ENCODE peak calls at places on chromosomes 11 and 22, in four cellular contexts. R, Z, G and K are unnamed samples.

GRCh38 chr22:37896939-37897338 is 9.2 kb upstream of the MICALL1 start:
- DNase-seq in R (no peak), Z (no peak), G (no peak), K (no peak)

GRCh38 chr11:75285776-75286360 is 45.3 kb downstream of the TPBGL start:
- DNase-seq in G (no peak), Z (no peak), R (no peak), K (no peak)

GRCh38 chr11:76589945-76590630 is 80.5 kb downstream of the LRRC32 start:
- DNase-seq in R (no peak), G (no peak), Z (no peak), K (no peak)

GRCh38 chr11:45165386-45165785 is 18.9 kb downstream of the PRDM11 start:
- DNase-seq in Z (no peak), R (no peak), G (no peak), K (no peak)

GRCh38 chr11:134532176-134532920 is 120.3 kb upstream of the B3GAT1 start:
- DNase-seq in R (no peak), G (no peak), Z (no peak), K (no peak)

GRCh38 chr11:93653566-93653965 is 7.9 kb upstream of the CEP295 start:
- DNase-seq in R (no peak), G (no peak), Z (no peak), K (no peak)

GRCh38 chr11:125516266-125516665 is 20.2 kb upstream of the FEZ1 start:
- DNase-seq in R (peak), Z (no peak), G (no peak), K (no peak)

GRCh38 chr22:35299217-35299716 is 427 bp upstream of the TOM1 start:
- DNase-seq in Z (peak), R (no peak), G (peak), K (peak)

GRCh38 chr11:726278-726915 is 20.4 kb downstream of the EPS8L2 start:
- DNase-seq in Z (no peak), R (no peak), G (no peak), K (peak)

GRCh38 chr11:133903875-133904817 is 52.6 kb downstream of the IGSF9B start:
- DNase-seq in G (no peak), Z (no peak), R (no peak), K (no peak)